ENCODE peak calls at places on chromosome 1, in four cellular contexts. O is bronchial epithelial cell, X is HFF-Myc, U is fibroblast of lung. L is an unnamed sample.

GRCh38 chr1:167453156-167453555 is 65.2 kb downstream of the CD247 start:
- DNase-seq in O (no peak), X (no peak), U (no peak), L (no peak)

GRCh38 chr1:24293392-24294227 is 25.5 kb upstream of the GRHL3 start:
- DNase-seq in O (peak; percentile 71), X (no peak), U (no peak), L (no peak)

GRCh38 chr1:104195395-104195794 is 445.7 kb downstream of the AMY1C start:
- DNase-seq in O (peak; percentile 72), X (no peak), U (peak; percentile 0), L (no peak)

GRCh38 chr1:228004887-228005462 is 1.8 kb upstream of the WNT3A start:
- DNase-seq in O (no peak), X (no peak), U (no peak), L (no peak)

GRCh38 chr1:205042911-205043806 is at the start of gene CNTN2:
- DNase-seq in O (no peak), X (no peak), U (no peak), L (no peak)

GRCh38 chr1:26692211-26692792 is 3.5 kb upstream of the ARID1A start:
- DNase-seq in O (peak; percentile 89), X (peak; percentile 88), U (peak; percentile 97), L (peak; percentile 89)

GRCh38 chr1:53625049-53625448 is 113.9 kb downstream of the GLIS1 start:
- DNase-seq in O (no peak), X (no peak), U (peak; percentile 44), L (no peak)

GRCh38 chr1:195617157-195617556 is 991.1 kb downstream of the KCNT2 start:
- DNase-seq in O (no peak), X (no peak), U (no peak), L (no peak)

GRCh38 chr1:51850420-51851297 is 27.9 kb downstream of the NRDC start:
- DNase-seq in O (no peak), X (no peak), U (no peak), L (no peak)

GRCh38 chr1:116360435-116361173 is 12.4 kb upstream of the ATP1A1 start:
- DNase-seq in O (peak; percentile 45), X (no peak), U (no peak), L (peak; percentile 47)

GRCh38 chr1:77834771-77835334 is 53.6 kb upstream of the NEXN start:
- DNase-seq in O (no peak), X (peak; percentile 35), U (peak; percentile 71), L (no peak)

GRCh38 chr1:31478167-31478566 is 65.2 kb downstream of the SERINC2 start:
- DNase-seq in O (no peak), X (no peak), U (no peak), L (no peak)

GRCh38 chr1:186304982-186305949 is 69.8 kb downstream of the TPR start:
- DNase-seq in O (peak; percentile 45), X (no peak), U (peak; percentile 19), L (peak; percentile 34)

GRCh38 chr1:64033667-64034215 is 169.7 kb upstream of the UBE2U start:
- DNase-seq in O (no peak), X (no peak), U (peak; percentile 83), L (no peak)

GRCh38 chr1:248906741-248907661 is 966 bp downstream of the PGBD2 start:
- DNase-seq in O (peak; percentile 21), X (no peak), U (peak; percentile 39), L (no peak)

GRCh38 chr1:226711976-226712778 is 26.9 kb downstream of the ITPKB start:
- DNase-seq in O (no peak), X (no peak), U (no peak), L (peak; percentile 63)

GRCh38 chr1:53732409-53732808 is 6.6 kb downstream of the GLIS1 start:
- DNase-seq in O (no peak), X (no peak), U (peak; percentile 35), L (no peak)

GRCh38 chr1:17119744-17120482 is 662 bp upstream of the PADI2 start:
- DNase-seq in O (no peak), X (no peak), U (no peak), L (no peak)

GRCh38 chr1:67307251-67308060 is at the start of gene IL12RB2:
- DNase-seq in O (no peak), X (no peak), U (no peak), L (peak; percentile 26)
- H3K4me3 ChIP-seq in O (peak within 1 kb of the TSS; percentile 36), X (no peak within 1 kb of the TSS), U (peak within 1 kb of the TSS; percentile 45), L (peak within 1 kb of the TSS; percentile 14)

GRCh38 chr1:41496080-41497055 is 11.9 kb upstream of the EDN2 start:
- DNase-seq in O (peak; percentile 72), X (no peak), U (peak; percentile 88), L (no peak)
- H3K4me3 ChIP-seq in O (no peak overlapping the region), X (peak overlapping the region; percentile 20), U (no peak overlapping the region), L (no peak overlapping the region)

DNA sequence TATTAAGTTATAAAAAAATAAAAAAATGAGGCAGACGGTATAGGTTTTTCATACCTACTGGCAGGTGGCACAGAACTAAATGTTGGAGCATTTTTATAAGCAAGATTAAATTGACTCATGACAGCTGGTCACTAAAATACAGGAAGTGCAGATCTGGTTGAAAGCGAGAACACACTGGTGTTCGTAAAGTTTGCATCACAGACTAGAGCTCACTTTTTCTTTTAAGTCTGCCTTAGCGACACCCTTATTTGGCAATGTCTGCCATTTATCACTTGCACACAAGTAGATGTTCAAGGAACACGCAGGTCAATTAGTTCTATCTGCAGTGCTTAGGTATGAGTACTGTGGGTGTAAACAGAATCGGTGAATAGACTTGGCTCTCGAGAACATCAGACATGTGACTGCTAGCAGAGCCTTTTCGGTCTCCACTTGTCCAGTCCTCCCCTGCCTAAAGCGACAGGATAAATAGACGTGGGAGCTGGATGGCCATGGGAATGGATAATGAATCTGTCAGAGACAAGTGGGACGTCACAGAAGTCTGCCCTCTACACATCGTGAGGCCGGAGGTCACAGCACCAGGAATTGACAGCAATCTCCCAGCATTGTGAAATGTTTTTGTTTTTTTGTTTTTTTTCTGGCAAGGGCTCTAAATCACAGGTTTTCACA is 248.7 kb downstream of the NTNG1 start:
- DNase-seq in O (no peak), X (no peak), U (no peak), L (no peak)
- H3K4me3 ChIP-seq in O (no peak overlapping the region), X (no peak overlapping the region), U (no peak overlapping the region), L (no peak overlapping the region)

GRCh38 chr1:23166854-23167253 is 1.8 kb downstream of the LUZP1 start:
- DNase-seq in O (no peak), X (no peak), U (no peak), L (no peak)
- H3K4me3 ChIP-seq in O (peak overlapping the region; percentile 90), X (peak overlapping the region; percentile 74), U (peak overlapping the region; percentile 87), L (no peak overlapping the region)

L was measured in CD4-positive, alpha-beta memory T cell.